ENCODE peak calls at places on chromosomes 11 and 22, in eight cellular contexts. C is RWPE1, I is NCI-H1092 treated with DMSO at 0.1 percent for 48 hours, U is A172, M is NCI-H526, O is cardiac fibroblast, L is fibroblast of lung, N is suprapubic skin. Y is an unnamed sample.

GRCh38 chr11:130738618-130739017 is 177.7 kb downstream of the SNX19 start:
- DNase-seq in C (no peak), I (no peak), U (no peak), M (no peak), O (no peak), L (peak), N (no peak), Y (peak)

GRCh38 chr11:14645247-14645912 is 1.8 kb downstream of the PDE3B start:
- DNase-seq in C (peak), I (peak), U (no peak), M (peak), O (peak), L (peak), N (no peak), Y (peak)

GRCh38 chr11:119356349-119357031 is 10.0 kb upstream of the MFRP start:
- DNase-seq in C (no peak), I (peak), U (no peak), M (peak), O (peak), L (peak), N (peak), Y (no peak)

GRCh38 chr11:86743223-86744118 is 56.9 kb upstream of the PRSS23 start:
- DNase-seq in C (peak), I (no peak), U (peak), M (no peak), O (peak), L (peak), N (peak), Y (peak)

GRCh38 chr11:116826751-116827431 is 2.8 kb upstream of the APOC3 start:
- DNase-seq in C (no peak), I (no peak), U (no peak), M (no peak), O (no peak), L (no peak), N (no peak), Y (no peak)

GRCh38 chr11:74282863-74283484 is 28.5 kb downstream of the P4HA3 start:
- DNase-seq in C (no peak), I (no peak), U (no peak), M (no peak), O (peak), L (peak), N (no peak), Y (no peak)

GRCh38 chr22:39431821-39432251 is 25.0 kb upstream of the MGAT3 start:
- DNase-seq in C (no peak), I (no peak), U (peak), M (no peak), O (peak), L (peak), N (no peak), Y (peak)

GRCh38 chr11:57646221-57646620 is 3.5 kb downstream of the YPEL4 start:
- DNase-seq in C (no peak), I (no peak), U (no peak), M (no peak), O (no peak), L (no peak), N (no peak), Y (no peak)

GRCh38 chr11:94525933-94526332 is 13.7 kb downstream of the C11orf97 start:
- DNase-seq in C (no peak), I (no peak), U (peak), M (no peak), O (peak), L (peak), N (peak), Y (peak)

GRCh38 chr11:94860333-94860732 is 92.2 kb downstream of the AMOTL1 start:
- DNase-seq in C (no peak), I (no peak), U (no peak), M (peak), O (no peak), L (no peak), N (no peak), Y (no peak)

GRCh38 chr11:15867886-15868285 is 488.5 kb downstream of the SOX6 start:
- DNase-seq in C (no peak), I (no peak), U (no peak), M (no peak), O (no peak), L (no peak), N (no peak), Y (peak)

GRCh38 chr11:15111215-15111614 is 3.5 kb upstream of the INSC start:
- DNase-seq in C (no peak), I (no peak), U (no peak), M (no peak), O (no peak), L (no peak), N (no peak), Y (no peak)

GRCh38 chr11:64450168-64450560 is 91.2 kb downstream of the RPS6KA4 start:
- DNase-seq in C (no peak), I (no peak), U (no peak), M (no peak), O (no peak), L (no peak), N (no peak), Y (no peak)

GRCh38 chr11:22920939-22921565 is 60.8 kb upstream of the CCDC179 start:
- DNase-seq in C (peak), I (peak), U (peak), M (peak), O (peak), L (peak), N (no peak), Y (peak)

GRCh38 chr22:29470159-29470855 is 9.7 kb upstream of the NEFH start:
- DNase-seq in C (peak), I (peak), U (peak), M (peak), O (peak), L (peak), N (no peak), Y (no peak)

GRCh38 chr11:12133539-12134238 is 23.3 kb downstream of the MICAL2 start:
- DNase-seq in C (no peak), I (no peak), U (no peak), M (no peak), O (no peak), L (no peak), N (no peak), Y (no peak)

GRCh38 chr22:22836635-22837034 is 51.0 kb upstream of the IGLL5 start:
- DNase-seq in C (no peak), I (no peak), U (no peak), M (no peak), O (no peak), L (peak), N (no peak), Y (no peak)

GRCh38 chr11:123653405-123653996 is 923 bp downstream of the SCN3B start:
- DNase-seq in C (no peak), I (peak), U (no peak), M (peak), O (no peak), L (no peak), N (no peak), Y (no peak)

GRCh38 chr22:49764151-49764581 is 63.5 kb downstream of the BRD1 start:
- DNase-seq in C (no peak), I (no peak), U (no peak), M (no peak), O (no peak), L (no peak), N (no peak), Y (no peak)

GRCh38 chr22:42171946-42172345 is 41.3 kb upstream of the CYP2D6 start:
- DNase-seq in C (no peak), I (no peak), U (no peak), M (no peak), O (no peak), L (no peak), N (no peak), Y (no peak)

GRCh38 chr22:20472629-20473442 is 22.8 kb downstream of the KLHL22 start:
- DNase-seq in C (no peak), I (no peak), U (no peak), M (no peak), O (no peak), L (no peak), N (no peak), Y (no peak)

GRCh38 chr11:47477323-47477722 is 28.4 kb upstream of the RAPSN start:
- DNase-seq in C (peak), I (no peak), U (peak), M (no peak), O (peak), L (no peak), N (no peak), Y (peak)

GRCh38 chr11:44592125-44592643 is 26.7 kb downstream of the CD82 start:
- DNase-seq in C (no peak), I (no peak), U (no peak), M (no peak), O (peak), L (peak), N (peak), Y (no peak)

GRCh38 chr11:86210898-86211297 is 33.7 kb upstream of the EED start:
- DNase-seq in C (no peak), I (no peak), U (no peak), M (no peak), O (no peak), L (no peak), N (no peak), Y (no peak)

GRCh38 chr11:19453893-19454292 is 213.1 kb upstream of the E2F8 start:
- DNase-seq in C (peak), I (no peak), U (no peak), M (no peak), O (peak), L (peak), N (no peak), Y (no peak)

GRCh38 chr11:124791626-124792341 is 8.4 kb downstream of the MSANTD2 start:
- DNase-seq in C (no peak), I (no peak), U (no peak), M (no peak), O (peak), L (peak), N (no peak), Y (no peak)